ENCODE peak calls at places on chromosome 6, in nine cellular contexts. T, I, N, H, B, U, K, G and D are unnamed samples.

GRCh38 chr6:154606457-154606856 is 96.0 kb upstream of the CNKSR3 start:
- DNase-seq in B (no peak), I (no peak), H (no peak), G (no peak), T (no peak), N (no peak), U (no peak), K (no peak), D (peak; percentile 71)

GRCh38 chr6:23445157-23445710 is 680.8 kb upstream of the NRSN1 start:
- DNase-seq in B (no peak), H (no peak), K (no peak), I (no peak), U (no peak), G (no peak), N (peak; percentile 34), T (no peak), D (no peak)

GRCh38 chr6:52482903-52483670 is 62.9 kb downstream of the EFHC1 start:
- DNase-seq in H (no peak), T (no peak), I (no peak), B (no peak), K (no peak), N (no peak), G (no peak), U (no peak), D (no peak)

GRCh38 chr6:104887350-104887749 is 27.6 kb upstream of the HACE1 start:
- DNase-seq in T (no peak), B (peak; percentile 14), N (no peak), H (no peak), G (peak; percentile 37), K (no peak), U (no peak), I (no peak), D (no peak)

GRCh38 chr6:119620846-119621570 is 271.4 kb upstream of the MAN1A1 start:
- DNase-seq in N (no peak), K (no peak), I (no peak), G (no peak), T (peak; percentile 9), H (no peak), B (no peak), U (no peak), D (no peak)

GRCh38 chr6:161257778-161258457 is 15.9 kb downstream of the AGPAT4 start:
- DNase-seq in T (no peak), U (peak; percentile 17), G (no peak), I (no peak), H (no peak), K (no peak), N (no peak), B (no peak), D (no peak)

GRCh38 chr6:55643868-55644267 is 64.9 kb upstream of the HMGCLL1 start:
- DNase-seq in N (no peak), U (no peak), G (no peak), T (no peak), B (no peak), K (no peak), I (no peak), H (no peak), D (no peak)

GRCh38 chr6:27478141-27478705 is 5.3 kb upstream of the ZNF184 start:
- DNase-seq in H (no peak), K (no peak), U (no peak), T (no peak), B (peak; percentile 27), G (no peak), I (no peak), N (peak; percentile 58), D (no peak)

GRCh38 chr6:50825375-50826036 is 6.8 kb downstream of the TFAP2B start:
- DNase-seq in U (no peak), H (no peak), N (no peak), G (no peak), T (no peak), I (no peak), K (no peak), B (no peak), D (no peak)

GRCh38 chr6:35400901-35401311 is 51.2 kb upstream of the FANCE start:
- DNase-seq in N (no peak), K (no peak), H (no peak), G (no peak), I (no peak), T (no peak), B (no peak), U (no peak), D (no peak)

GRCh38 chr6:26234421-26235239 is 130.4 kb upstream of the BTN3A2 start:
- DNase-seq in I (no peak), T (no peak), K (peak; percentile 46), H (peak; percentile 51), N (peak; percentile 92), B (peak; percentile 71), U (no peak), G (no peak), D (peak; percentile 38)

GRCh38 chr6:147873826-147874225 is 365.3 kb downstream of the SAMD5 start:
- DNase-seq in H (no peak), U (no peak), B (no peak), T (no peak), N (no peak), K (no peak), G (no peak), I (no peak), D (no peak)

GRCh38 chr6:157761331-157761921 is 61.6 kb upstream of the SNX9 start:
- DNase-seq in B (no peak), H (no peak), I (no peak), N (no peak), U (no peak), G (no peak), K (no peak), T (no peak), D (no peak)

GRCh38 chr6:108839068-108839467 is 9.2 kb upstream of the ARMC2 start:
- DNase-seq in K (no peak), G (no peak), I (no peak), H (no peak), N (peak; percentile 50), U (no peak), T (no peak), B (no peak), D (no peak)

GRCh38 chr6:143564484-143565017 is 53.0 kb upstream of the FUCA2 start:
- DNase-seq in T (no peak), K (no peak), B (no peak), U (no peak), I (no peak), G (no peak), H (no peak), N (no peak), D (no peak)

GRCh38 chr6:169097336-169098052 is 156.2 kb downstream of the THBS2 start:
- DNase-seq in B (no peak), K (no peak), H (no peak), U (no peak), N (no peak), G (no peak), I (no peak), T (peak; percentile 16), D (no peak)

GRCh38 chr6:14857501-14857900 is 388.4 kb upstream of the JARID2 start:
- DNase-seq in T (no peak), U (no peak), K (peak; percentile 63), H (peak; percentile 56), I (peak; percentile 71), G (no peak), N (no peak), B (no peak), D (peak; percentile 83)

GRCh38 chr6:101545171-101545570 is 151.7 kb downstream of the GRIK2 start:
- DNase-seq in I (no peak), U (no peak), G (no peak), H (no peak), N (no peak), T (no peak), K (no peak), B (no peak), D (no peak)

GRCh38 chr6:15513801-15514711 is 148.8 kb downstream of the DTNBP1 start:
- DNase-seq in I (peak; percentile 56), U (no peak), K (no peak), G (no peak), N (no peak), H (no peak), T (no peak), B (no peak), D (no peak)